ENCODE peak calls at places on chromosome 7, in four cellular contexts. O is H1, R is GM12878, B is HepG2. W is an unnamed sample.

GRCh38 chr7:132395375-132395774 is 180.9 kb downstream of the PLXNA4 start:
- DNase-seq in O (no peak), R (no peak), B (no peak), W (no peak)

GRCh38 chr7:117034851-117035462 is 81.7 kb downstream of the ST7 start:
- DNase-seq in O (no peak), R (no peak), B (no peak), W (no peak)

GRCh38 chr7:69237541-69237940 is 360.7 kb upstream of the AUTS2 start:
- DNase-seq in O (no peak), R (no peak), B (no peak), W (no peak)

GRCh38 chr7:28784166-28784870 is 173.8 kb downstream of the TRIL start:
- DNase-seq in O (no peak), R (no peak), B (no peak), W (no peak)

GRCh38 chr7:106839511-106839910 is 25.6 kb upstream of the PIK3CG start:
- DNase-seq in O (no peak), R (no peak), B (no peak), W (no peak)

GRCh38 chr7:155166673-155167370 is 96.7 kb downstream of the HTR5A start:
- DNase-seq in O (no peak), R (no peak), B (no peak), W (no peak)

GRCh38 chr7:133633055-133633454 is 380.2 kb downstream of the EXOC4 start:
- DNase-seq in O (no peak), R (no peak), B (no peak), W (no peak)

GRCh38 chr7:124120911-124121310 is 88.0 kb upstream of the TMEM229A start:
- DNase-seq in O (no peak), R (no peak), B (no peak), W (no peak)

GRCh38 chr7:105721571-105722104 is 140.3 kb upstream of the EFCAB10 start:
- DNase-seq in O (no peak), R (no peak), B (no peak), W (peak; percentile 23)

GRCh38 chr7:159102681-159103381 is 41.8 kb downstream of the VIPR2 start:
- DNase-seq in O (no peak), R (no peak), B (no peak), W (no peak)

GRCh38 chr7:96426027-96426426 is 104.1 kb upstream of the SLC25A13 start:
- DNase-seq in O (no peak), R (no peak), B (no peak), W (no peak)

GRCh38 chr7:101303102-101303701 is 18.4 kb downstream of the IFT22 start:
- DNase-seq in O (peak; percentile 69), R (no peak), B (no peak), W (no peak)

GRCh38 chr7:27677912-27678612 is 15.4 kb upstream of the HIBADH start:
- DNase-seq in O (no peak), R (no peak), B (peak; percentile 83), W (no peak)

GRCh38 chr7:44411306-44411705 is 79.2 kb downstream of the NUDCD3 start:
- DNase-seq in O (no peak), R (no peak), B (no peak), W (no peak)

GRCh38 chr7:34220501-34220900 is 315.2 kb downstream of the BMPER start:
- DNase-seq in O (no peak), R (no peak), B (no peak), W (no peak)

GRCh38 chr7:55092186-55092976 is 73.6 kb downstream of the EGFR start:
- DNase-seq in O (no peak), R (no peak), B (no peak), W (no peak)

GRCh38 chr7:142801601-142802295 is 31.0 kb downstream of the PRSS2 start:
- DNase-seq in O (no peak), R (no peak), B (no peak), W (no peak)

GRCh38 chr7:98205162-98205845 is 5.9 kb upstream of the BHLHA15 start:
- DNase-seq in O (no peak), R (no peak), B (no peak), W (no peak)
- TF ChIP-seq ZNF274 in O (no peak), R (no peak), B (no peak), W (no peak)

GRCh38 chr7:139648617-139648932 is 125.1 kb downstream of the CLEC2L start:
- DNase-seq in O (no peak), R (no peak), B (no peak), W (no peak)
- H3K4me3 ChIP-seq in O (no peak overlapping the region), R (peak overlapping the region; percentile 20), B (no peak overlapping the region), W (no peak overlapping the region)

DNA sequence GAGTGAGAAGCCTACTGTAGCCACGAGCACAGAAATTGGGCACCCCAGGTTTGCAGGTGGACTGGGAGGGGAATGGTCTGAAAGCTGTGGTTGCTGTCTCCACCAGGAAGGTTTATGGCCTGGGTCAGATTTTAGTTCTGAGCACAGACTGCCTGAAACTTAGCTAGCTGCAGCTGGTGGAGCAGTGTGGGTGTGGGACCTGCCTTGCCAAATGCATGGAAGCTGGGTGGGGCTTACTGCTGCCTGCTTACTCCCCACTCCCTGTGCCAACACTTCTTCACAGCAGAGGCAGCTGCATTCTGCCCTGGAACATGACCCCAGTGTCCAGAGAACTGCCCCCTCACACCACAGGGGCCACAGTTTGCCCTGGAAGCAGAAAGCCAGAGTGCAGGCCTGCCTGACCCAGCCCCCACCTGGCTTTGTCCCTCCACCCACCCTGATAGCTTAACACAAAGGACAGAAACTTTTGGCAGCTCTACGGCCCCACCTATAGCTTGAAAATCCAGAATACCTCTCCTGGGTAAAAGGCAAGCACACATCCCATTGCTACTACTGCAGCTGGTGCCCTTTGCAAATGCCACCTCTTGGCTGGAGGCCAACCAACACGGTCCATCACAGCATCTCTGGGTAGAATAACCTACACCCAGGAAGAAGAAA is 281.6 kb downstream of the AGMO start:
- DNase-seq in O (peak; percentile 45), R (no peak), B (no peak), W (no peak)
- TF ChIP-seq SUZ12 in O (no peak), R (no peak), B (no peak), W (no peak)

DNA sequence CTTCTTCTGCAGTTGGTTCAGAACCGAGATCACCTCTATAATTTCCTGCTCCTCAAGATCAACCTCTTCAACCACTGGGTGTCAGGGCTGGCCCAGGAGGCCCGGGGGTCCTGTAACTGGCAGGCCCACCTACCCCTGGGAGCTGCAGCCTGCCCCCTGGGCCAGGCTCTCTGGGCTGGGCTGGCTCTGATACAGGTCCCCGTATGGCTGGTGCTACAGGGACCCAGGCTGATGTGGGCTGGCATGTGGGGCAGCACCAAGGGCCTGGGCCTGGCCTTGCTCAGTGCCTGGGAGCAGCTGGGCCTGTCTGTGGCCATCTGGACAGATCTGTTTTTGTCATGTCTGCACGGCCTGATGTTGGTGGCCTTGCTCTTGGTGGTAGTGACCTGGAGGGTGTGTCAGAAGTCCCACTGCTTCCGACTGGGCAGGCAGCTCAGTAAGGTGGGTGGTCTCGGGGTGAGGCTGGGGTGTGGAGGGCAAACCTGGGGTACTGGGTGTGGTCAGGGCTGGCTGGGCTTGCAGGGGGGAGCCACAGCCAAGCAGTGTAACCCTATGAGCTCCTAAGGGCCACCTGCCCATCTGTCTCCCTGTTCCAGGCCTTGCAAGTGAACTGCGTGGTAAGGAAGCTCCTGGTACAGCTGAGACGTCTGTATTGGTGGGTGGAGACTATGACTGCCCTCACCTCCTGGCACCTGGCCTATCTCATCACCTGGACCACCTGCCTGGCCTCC is 4.2 kb downstream of the TMEM270 start:
- DNase-seq in O (no peak), R (no peak), B (no peak), W (no peak)
- TF ChIP-seq ZNF274 in O (no peak), R (no peak), B (no peak), W (no peak)

GRCh38 chr7:19114591-19114855 is 2.9 kb downstream of the TWIST1 start:
- DNase-seq in O (no peak), R (no peak), B (no peak), W (no peak)

GRCh38 chr7:19116121-19117080 is 1.0 kb downstream of the TWIST1 start:
- DNase-seq in O (peak; percentile 77), R (no peak), B (no peak), W (peak; percentile 46)

GRCh38 chr7:19112290-19113000 is 5.0 kb downstream of the TWIST1 start:
- DNase-seq in O (peak; percentile 56), R (no peak), B (no peak), W (no peak)

GRCh38 chr7:19113001-19113349 is 4.5 kb downstream of the TWIST1 start:
- DNase-seq in O (no peak), R (no peak), B (no peak), W (no peak)

DNA sequence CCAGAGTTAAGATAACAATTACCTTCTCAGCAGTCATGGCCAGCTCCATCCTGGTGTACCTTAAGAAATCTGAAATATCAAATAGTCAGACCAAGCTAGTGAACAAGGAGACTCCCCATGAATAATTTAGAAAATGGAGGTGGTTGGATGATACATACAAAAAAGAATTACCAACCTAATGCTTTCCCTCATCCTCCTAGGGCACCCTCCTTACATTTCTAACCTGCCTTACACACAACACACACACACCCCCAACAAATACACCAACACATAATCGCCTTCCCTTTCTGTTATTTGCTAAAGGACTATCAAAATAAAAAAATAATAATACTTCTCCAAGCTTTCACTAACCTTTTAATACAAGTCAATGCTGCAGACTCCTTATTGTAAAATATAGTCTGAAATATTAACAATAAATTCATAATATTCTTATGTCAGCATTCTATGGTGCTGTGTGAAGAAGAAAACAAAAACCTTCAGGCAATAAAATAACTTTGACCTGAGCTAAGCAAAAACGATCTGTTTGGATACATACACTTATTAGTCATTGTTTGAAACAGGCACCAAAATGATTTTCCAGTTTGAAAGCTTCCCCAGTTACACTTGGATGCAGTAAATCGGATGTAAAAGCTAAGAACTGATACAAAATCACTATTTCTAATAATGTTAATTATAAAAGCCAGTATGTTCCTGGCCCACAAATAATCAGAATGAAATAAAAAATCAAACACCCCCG is 3.4 kb downstream of the TWIST1 start:
- DNase-seq in O (no peak), R (no peak), B (no peak), W (no peak)
- H3K4me3 ChIP-seq in O (no peak overlapping the region), R (no peak overlapping the region), B (no peak overlapping the region), W (no peak overlapping the region)

W was measured in NT2/D1.